ENCODE peak calls at places on chromosome 21, in six cellular contexts. One of them, this sample, is unnamed.
A peak's percentile ranks its signal among the peaks of the same experiment; 100 is the strongest.

GRCh38 chr21:17779486-17779885 is 39.7 kb downstream of the C21orf91 start:
- DNase-seq in tibial nerve: no peak
- DNase-seq in stomach: no peak
- DNase-seq in ovary: no peak
- DNase-seq in uterus: no peak
- DNase-seq in heart left ventricle: no peak
- DNase-seq in this sample: no peak

GRCh38 chr21:31124005-31124404 is 85.7 kb upstream of the KRTAP19-8 start:
- DNase-seq in uterus: no peak
- DNase-seq in heart left ventricle: no peak
- DNase-seq in tibial nerve: no peak
- DNase-seq in stomach: no peak
- DNase-seq in ovary: no peak
- DNase-seq in this sample: no peak

GRCh38 chr21:32423320-32423719 is 10.8 kb downstream of the EVA1C start:
- DNase-seq in uterus: no peak
- DNase-seq in tibial nerve: no peak
- DNase-seq in heart left ventricle: no peak
- DNase-seq in stomach: no peak
- DNase-seq in ovary: no peak
- DNase-seq in this sample: no peak

GRCh38 chr21:31383770-31384169 is 39.7 kb upstream of the TIAM1 start:
- DNase-seq in ovary: no peak
- DNase-seq in heart left ventricle: no peak
- DNase-seq in stomach: no peak
- DNase-seq in tibial nerve: no peak
- DNase-seq in uterus: no peak
- DNase-seq in this sample: no peak

GRCh38 chr21:34936299-34936698 is 112.8 kb downstream of the RUNX1 start:
- DNase-seq in stomach: no peak
- DNase-seq in tibial nerve: no peak
- DNase-seq in uterus: no peak
- DNase-seq in ovary: no peak
- DNase-seq in heart left ventricle: no peak
- DNase-seq in this sample: no peak

GRCh38 chr21:41684381-41685245 is 82.2 kb downstream of the RIPK4 start:
- DNase-seq in tibial nerve: no peak
- DNase-seq in stomach: peak; percentile 74
- DNase-seq in ovary: peak; percentile 59
- DNase-seq in heart left ventricle: no peak
- DNase-seq in uterus: no peak
- DNase-seq in this sample: peak; percentile 51

GRCh38 chr21:19031956-19032355 is 628.4 kb upstream of the TMPRSS15 start:
- DNase-seq in stomach: peak; percentile 26
- DNase-seq in heart left ventricle: no peak
- DNase-seq in ovary: no peak
- DNase-seq in tibial nerve: no peak
- DNase-seq in uterus: no peak
- DNase-seq in this sample: no peak

GRCh38 chr21:33267250-33267649 is 1.1 kb downstream of the IL10RB start:
- DNase-seq in stomach: no peak
- DNase-seq in uterus: no peak
- DNase-seq in tibial nerve: no peak
- DNase-seq in heart left ventricle: no peak
- DNase-seq in ovary: no peak
- DNase-seq in this sample: no peak

GRCh38 chr21:31005019-31005418 is 33.3 kb downstream of the KRTAP19-8 start:
- DNase-seq in uterus: no peak
- DNase-seq in heart left ventricle: no peak
- DNase-seq in tibial nerve: no peak
- DNase-seq in ovary: no peak
- DNase-seq in stomach: no peak
- DNase-seq in this sample: no peak

GRCh38 chr21:39938086-39938611 is 70.9 kb downstream of the PCP4 start:
- DNase-seq in ovary: no peak
- DNase-seq in tibial nerve: no peak
- DNase-seq in heart left ventricle: no peak
- DNase-seq in uterus: no peak
- DNase-seq in stomach: no peak
- DNase-seq in this sample: no peak

GRCh38 chr21:33374080-33374873 is 28.9 kb upstream of the IFNGR2 start:
- DNase-seq in heart left ventricle: no peak
- DNase-seq in ovary: no peak
- DNase-seq in stomach: peak; percentile 58
- DNase-seq in uterus: no peak
- DNase-seq in tibial nerve: no peak
- DNase-seq in this sample: peak; percentile 70

GRCh38 chr21:34874689-34875513 is 174.2 kb downstream of the RUNX1 start:
- DNase-seq in tibial nerve: no peak
- DNase-seq in ovary: no peak
- DNase-seq in stomach: no peak
- DNase-seq in heart left ventricle: no peak
- DNase-seq in uterus: no peak
- DNase-seq in this sample: no peak

GRCh38 chr21:41025057-41025390 is 142.9 kb upstream of the BACE2 start:
- DNase-seq in tibial nerve: no peak
- DNase-seq in stomach: no peak
- DNase-seq in ovary: no peak
- DNase-seq in uterus: no peak
- DNase-seq in heart left ventricle: no peak
- DNase-seq in this sample: no peak

GRCh38 chr21:45990741-45991605 is 9.4 kb downstream of the COL6A1 start:
- DNase-seq in heart left ventricle: peak; percentile 59
- DNase-seq in tibial nerve: peak; percentile 9
- DNase-seq in ovary: peak; percentile 33
- DNase-seq in stomach: no peak
- DNase-seq in uterus: peak; percentile 24
- DNase-seq in this sample: peak; percentile 9

GRCh38 chr21:39633770-39634181 is 21.0 kb downstream of the B3GALT5 start:
- DNase-seq in tibial nerve: no peak
- DNase-seq in uterus: no peak
- DNase-seq in ovary: no peak
- DNase-seq in stomach: no peak
- DNase-seq in heart left ventricle: no peak
- DNase-seq in this sample: no peak

GRCh38 chr21:35658242-35658641 is 402.1 kb downstream of the SETD4 start:
- DNase-seq in uterus: no peak
- DNase-seq in ovary: no peak
- DNase-seq in tibial nerve: no peak
- DNase-seq in heart left ventricle: no peak
- DNase-seq in stomach: no peak
- DNase-seq in this sample: no peak

GRCh38 chr21:28066051-28066450 is 926.6 kb downstream of the LTN1 start:
- DNase-seq in ovary: no peak
- DNase-seq in heart left ventricle: no peak
- DNase-seq in uterus: no peak
- DNase-seq in stomach: no peak
- DNase-seq in tibial nerve: no peak
- DNase-seq in this sample: no peak

GRCh38 chr21:28067015-28067414 is 925.7 kb downstream of the LTN1 start:
- DNase-seq in uterus: no peak
- DNase-seq in ovary: no peak
- DNase-seq in tibial nerve: no peak
- DNase-seq in heart left ventricle: no peak
- DNase-seq in stomach: no peak
- DNase-seq in this sample: no peak

GRCh38 chr21:28069446-28069845 is 923.2 kb downstream of the LTN1 start:
- DNase-seq in stomach: no peak
- DNase-seq in tibial nerve: no peak
- DNase-seq in ovary: no peak
- DNase-seq in heart left ventricle: no peak
- DNase-seq in uterus: no peak
- DNase-seq in this sample: no peak

GRCh38 chr21:28072601-28073000 is 920.1 kb downstream of the LTN1 start:
- DNase-seq in tibial nerve: no peak
- DNase-seq in stomach: no peak
- DNase-seq in ovary: no peak
- DNase-seq in heart left ventricle: no peak
- DNase-seq in uterus: no peak
- DNase-seq in this sample: no peak

GRCh38 chr21:28068455-28069358 is 924.0 kb downstream of the LTN1 start:
- DNase-seq in ovary: no peak
- DNase-seq in heart left ventricle: no peak
- DNase-seq in stomach: no peak
- DNase-seq in tibial nerve: no peak
- DNase-seq in uterus: no peak
- DNase-seq in this sample: no peak
- TF ChIP-seq POLR2A in ovary: no peak
- TF ChIP-seq POLR2A in heart left ventricle: no peak
- TF ChIP-seq POLR2A in stomach: no peak
- TF ChIP-seq POLR2A in tibial nerve: no peak
- TF ChIP-seq POLR2A in uterus: no peak
- TF ChIP-seq POLR2A in this sample: no peak

GRCh38 chr21:36692844-36693143 is 6.1 kb upstream of the SIM2 start:
- DNase-seq in uterus: no peak
- DNase-seq in tibial nerve: no peak
- DNase-seq in heart left ventricle: no peak
- DNase-seq in ovary: no peak
- DNase-seq in stomach: no peak
- DNase-seq in this sample: no peak

GRCh38 chr21:36693144-36694040 is 5.5 kb upstream of the SIM2 start:
- DNase-seq in ovary: no peak
- DNase-seq in heart left ventricle: no peak
- DNase-seq in tibial nerve: no peak
- DNase-seq in uterus: no peak
- DNase-seq in stomach: no peak
- DNase-seq in this sample: no peak

GRCh38 chr21:36695283-36695634 is 3.7 kb upstream of the SIM2 start:
- DNase-seq in stomach: no peak
- DNase-seq in uterus: no peak
- DNase-seq in heart left ventricle: no peak
- DNase-seq in ovary: no peak
- DNase-seq in tibial nerve: no peak
- DNase-seq in this sample: no peak

GRCh38 chr21:36694593-36695282 is 4.2 kb upstream of the SIM2 start:
- DNase-seq in uterus: no peak
- DNase-seq in tibial nerve: no peak
- DNase-seq in ovary: no peak
- DNase-seq in stomach: no peak
- DNase-seq in heart left ventricle: no peak
- DNase-seq in this sample: no peak

GRCh38 chr21:36694041-36694515 is 4.8 kb upstream of the SIM2 start:
- DNase-seq in heart left ventricle: no peak
- DNase-seq in tibial nerve: no peak
- DNase-seq in stomach: no peak
- DNase-seq in ovary: no peak
- DNase-seq in uterus: no peak
- DNase-seq in this sample: no peak
- H3K9me3 ChIP-seq in heart left ventricle: no peaks in the 10 kb centered on the region
- H3K9me3 ChIP-seq in tibial nerve: no peaks in the 10 kb centered on the region
- H3K9me3 ChIP-seq in stomach: no peaks in the 10 kb centered on the region
- H3K9me3 ChIP-seq in ovary: no peaks in the 10 kb centered on the region
- H3K9me3 ChIP-seq in uterus: no peaks in the 10 kb centered on the region
- H3K9me3 ChIP-seq in this sample: no peaks in the 10 kb centered on the region

GRCh38 chr21:43829161-43829560 is 35.9 kb upstream of the AGPAT3 start:
- DNase-seq in stomach: no peak
- DNase-seq in uterus: no peak
- DNase-seq in heart left ventricle: no peak
- DNase-seq in ovary: no peak
- DNase-seq in tibial nerve: no peak
- DNase-seq in this sample: no peak

GRCh38 chr21:43827015-43827611 is 37.7 kb downstream of the RRP1 start:
- DNase-seq in stomach: no peak
- DNase-seq in tibial nerve: no peak
- DNase-seq in uterus: no peak
- DNase-seq in ovary: no peak
- DNase-seq in heart left ventricle: no peak
- DNase-seq in this sample: no peak

GRCh38 chr21:43832648-43833047 is 32.4 kb upstream of the AGPAT3 start:
- DNase-seq in stomach: no peak
- DNase-seq in ovary: no peak
- DNase-seq in heart left ventricle: peak; percentile 43
- DNase-seq in uterus: no peak
- DNase-seq in tibial nerve: no peak
- DNase-seq in this sample: no peak

GRCh38 chr21:43832158-43832550 is 32.9 kb upstream of the AGPAT3 start:
- DNase-seq in tibial nerve: no peak
- DNase-seq in uterus: no peak
- DNase-seq in stomach: no peak
- DNase-seq in ovary: no peak
- DNase-seq in heart left ventricle: peak; percentile 25
- DNase-seq in this sample: no peak

GRCh38 chr21:43829575-43830119 is 35.4 kb upstream of the AGPAT3 start:
- DNase-seq in heart left ventricle: no peak
- DNase-seq in uterus: no peak
- DNase-seq in stomach: no peak
- DNase-seq in ovary: no peak
- DNase-seq in tibial nerve: no peak
- DNase-seq in this sample: no peak
- TF ChIP-seq CTCF in heart left ventricle: no peak
- TF ChIP-seq CTCF in uterus: no peak
- TF ChIP-seq CTCF in stomach: no peak
- TF ChIP-seq CTCF in ovary: no peak
- TF ChIP-seq CTCF in tibial nerve: no peak
- TF ChIP-seq CTCF in this sample: no peak

GRCh38 chr21:15679630-15680029 is 50.2 kb upstream of the USP25 start:
- DNase-seq in ovary: no peak
- DNase-seq in tibial nerve: no peak
- DNase-seq in stomach: no peak
- DNase-seq in uterus: no peak
- DNase-seq in heart left ventricle: no peak
- DNase-seq in this sample: no peak

GRCh38 chr21:15686506-15686905 is 43.3 kb upstream of the USP25 start:
- DNase-seq in heart left ventricle: no peak
- DNase-seq in tibial nerve: no peak
- DNase-seq in ovary: no peak
- DNase-seq in stomach: no peak
- DNase-seq in uterus: no peak
- DNase-seq in this sample: no peak

GRCh38 chr21:15682977-15683376 is 46.8 kb upstream of the USP25 start:
- DNase-seq in stomach: no peak
- DNase-seq in tibial nerve: no peak
- DNase-seq in uterus: no peak
- DNase-seq in ovary: no peak
- DNase-seq in heart left ventricle: no peak
- DNase-seq in this sample: no peak

GRCh38 chr21:15687208-15687607 is 42.6 kb upstream of the USP25 start:
- DNase-seq in stomach: no peak
- DNase-seq in tibial nerve: no peak
- DNase-seq in ovary: no peak
- DNase-seq in heart left ventricle: no peak
- DNase-seq in uterus: no peak
- DNase-seq in this sample: no peak

DNA sequence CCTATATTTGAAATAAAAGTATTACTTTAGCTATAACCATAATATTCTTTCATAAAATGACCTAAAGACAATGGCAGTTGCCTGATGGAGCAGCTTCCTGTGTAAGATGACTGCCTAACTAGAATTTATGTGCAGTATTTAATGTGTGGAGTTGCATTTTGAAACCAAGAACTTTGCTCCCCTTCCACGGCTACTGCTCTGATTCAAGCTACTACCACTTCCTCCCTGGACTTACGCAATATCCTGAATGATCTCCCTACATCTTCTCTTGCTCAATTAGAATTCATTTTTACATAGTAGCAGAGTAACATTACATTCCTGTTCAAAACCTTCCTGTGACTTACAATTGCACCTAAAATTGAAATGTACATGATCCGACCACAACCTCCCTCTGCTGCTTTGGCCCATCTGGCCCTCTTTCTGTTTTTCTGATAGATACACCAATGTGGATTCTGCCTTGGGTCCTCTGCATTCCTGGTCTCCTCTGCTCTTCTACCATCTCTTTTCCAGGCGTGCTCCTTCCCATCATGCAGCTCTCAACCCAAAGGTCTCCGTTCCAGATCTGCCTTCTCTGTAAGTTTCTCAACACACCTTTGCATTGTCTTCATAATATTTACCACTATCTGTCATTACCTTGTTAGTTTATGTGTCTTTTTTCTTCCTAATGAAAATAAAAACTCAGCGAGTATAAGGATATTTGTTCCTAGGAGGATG is 47.4 kb upstream of the USP25 start:
- DNase-seq in stomach: no peak
- DNase-seq in uterus: no peak
- DNase-seq in ovary: no peak
- DNase-seq in tibial nerve: no peak
- DNase-seq in heart left ventricle: no peak
- DNase-seq in this sample: no peak
- TF ChIP-seq POLR2A in stomach: no peak
- TF ChIP-seq POLR2A in uterus: no peak
- TF ChIP-seq POLR2A in ovary: no peak
- TF ChIP-seq POLR2A in tibial nerve: no peak
- TF ChIP-seq POLR2A in heart left ventricle: no peak
- TF ChIP-seq POLR2A in this sample: no peak

This sample was measured in transverse colon.